ENCODE peak calls at places on chromosomes 3 and 15, in nine cellular contexts. M, O, B, J, U, F, T, D and V are unnamed samples.

GRCh38 chr3:123406598-123406997 is 42.3 kb downstream of the ADCY5 start:
- DNase-seq in M (no peak), O (no peak), B (peak), J (no peak), U (no peak), F (no peak), T (no peak), D (no peak), V (no peak)

GRCh38 chr3:58072046-58072445 is 63.8 kb downstream of the FLNB start:
- DNase-seq in M (no peak), O (no peak), B (no peak), J (no peak), U (no peak), F (no peak), T (no peak), D (no peak), V (peak)

GRCh38 chr3:27714692-27715453 is 7.2 kb downstream of the EOMES start:
- DNase-seq in M (peak), O (no peak), B (peak), J (no peak), U (peak), F (no peak), T (no peak), D (no peak), V (no peak)

GRCh38 chr3:173467501-173467900 is 70.0 kb downstream of the NLGN1 start:
- DNase-seq in M (peak), O (no peak), B (no peak), J (no peak), U (peak), F (no peak), T (no peak), D (no peak), V (peak)

GRCh38 chr15:68034071-68034470 is 20.0 kb upstream of the PIAS1 start:
- DNase-seq in M (no peak), O (no peak), B (no peak), J (no peak), U (no peak), F (no peak), T (no peak), D (no peak), V (no peak)

GRCh38 chr15:59553879-59554735 is 57.5 kb upstream of the GCNT3 start:
- DNase-seq in M (peak), O (no peak), B (no peak), J (no peak), U (peak), F (no peak), T (no peak), D (peak), V (peak)

GRCh38 chr15:76964157-76964556 is 30.8 kb upstream of the PSTPIP1 start:
- DNase-seq in M (peak), O (no peak), B (no peak), J (no peak), U (peak), F (no peak), T (no peak), D (no peak), V (peak)

GRCh38 chr15:57541805-57542504 is 49.7 kb upstream of the MYZAP start:
- DNase-seq in M (peak), O (no peak), B (peak), J (peak), U (peak), F (peak), T (no peak), D (peak), V (peak)

GRCh38 chr3:170724599-170724998 is 138.7 kb upstream of the SLC7A14 start:
- DNase-seq in M (peak), O (no peak), B (no peak), J (no peak), U (peak), F (no peak), T (no peak), D (no peak), V (peak)

GRCh38 chr15:76866008-76866407 is 39.1 kb downstream of the SCAPER start:
- DNase-seq in M (peak), O (no peak), B (no peak), J (peak), U (no peak), F (no peak), T (no peak), D (no peak), V (no peak)

GRCh38 chr15:82540984-82541431 is 751 bp upstream of the RPS17 start:
- DNase-seq in M (peak), O (no peak), B (no peak), J (no peak), U (peak), F (no peak), T (no peak), D (peak), V (no peak)

GRCh38 chr3:114011059-114011797 is 45.1 kb downstream of the CCDC191 start:
- DNase-seq in M (no peak), O (no peak), B (no peak), J (peak), U (no peak), F (no peak), T (no peak), D (no peak), V (no peak)

GRCh38 chr3:113948015-113948917 is 453 bp downstream of the ZDHHC23 start:
- DNase-seq in M (peak), O (peak), B (peak), J (peak), U (peak), F (no peak), T (peak), D (peak), V (no peak)

GRCh38 chr15:79068790-79069189 is 21.8 kb downstream of the RASGRF1 start:
- DNase-seq in M (no peak), O (no peak), B (no peak), J (no peak), U (no peak), F (no peak), T (no peak), D (no peak), V (no peak)

GRCh38 chr3:157542711-157543485 is 39.7 kb upstream of the VEPH1 start:
- DNase-seq in M (peak), O (no peak), B (peak), J (no peak), U (peak), F (no peak), T (no peak), D (peak), V (peak)

GRCh38 chr3:137110392-137110996 is 152.7 kb downstream of the IL20RB start:
- DNase-seq in M (peak), O (no peak), B (no peak), J (peak), U (peak), F (no peak), T (no peak), D (peak), V (peak)